ENCODE peak calls at places on chromosomes 7 and 10, in nine cellular contexts. Q is activated naive CD4-positive, alpha-beta T cell; T is SW480; U is WERI-Rb-1; C is AG04449; W is NCI-H748 treated with DMSO at 0.1 percent for 48 hours; I is HTR-8/SVneo; H is NK-92 treated with Interleukin-12 subunit alpha and Interleukin-12 subunit beta, amount 100 ng/mL, for 24 hours; A is activated CD8-positive, alpha-beta memory T cell treated with anti-CD3 and anti-CD28 coated beads for 4 hours. B is an unnamed sample.

GRCh38 chr10:103917326-103918052 is 495 bp downstream of the STN1 start:
- DNase-seq in T (peak; percentile 55), C (no peak), W (no peak), A (no peak), Q (no peak), U (peak; percentile 27), I (no peak), H (no peak), B (peak; percentile 66)

GRCh38 chr7:112546723-112547513 is 66.1 kb downstream of the LSMEM1 start:
- DNase-seq in W (no peak), U (peak; percentile 55), A (no peak), I (no peak), Q (no peak), H (no peak), C (no peak), T (no peak), B (peak; percentile 14)

GRCh38 chr10:25902002-25902401 is 32.0 kb upstream of the MYO3A start:
- DNase-seq in I (no peak), H (no peak), T (no peak), W (no peak), Q (no peak), U (no peak), C (no peak), A (no peak), B (no peak)

GRCh38 chr10:103951942-103952341 is 15.0 kb upstream of the SLK start:
- DNase-seq in C (no peak), A (no peak), Q (no peak), T (no peak), W (no peak), H (no peak), U (no peak), I (no peak), B (no peak)

GRCh38 chr7:1343551-1343950 is 110.9 kb downstream of the UNCX start:
- DNase-seq in Q (no peak), H (no peak), W (no peak), C (no peak), T (no peak), A (no peak), I (no peak), U (no peak), B (no peak)

GRCh38 chr7:132202541-132202940 is 373.7 kb downstream of the PLXNA4 start:
- DNase-seq in C (no peak), T (no peak), H (no peak), U (no peak), I (no peak), A (no peak), W (no peak), Q (no peak), B (no peak)

GRCh38 chr7:17406756-17407155 is 108.3 kb downstream of the AHR start:
- DNase-seq in C (no peak), Q (no peak), A (no peak), T (no peak), I (no peak), U (no peak), W (no peak), H (no peak), B (peak; percentile 16)

GRCh38 chr7:68364871-68365625 is 1233.2 kb upstream of the AUTS2 start:
- DNase-seq in H (no peak), U (no peak), Q (no peak), W (no peak), C (no peak), A (no peak), T (no peak), I (no peak), B (no peak)

GRCh38 chr7:82675396-82675795 is 231.8 kb upstream of the CACNA2D1 start:
- DNase-seq in Q (no peak), T (no peak), I (no peak), C (no peak), W (no peak), H (no peak), A (no peak), U (no peak), B (no peak)

GRCh38 chr7:157615101-157615817 is 278.5 kb downstream of the DNAJB6 start:
- DNase-seq in W (no peak), H (no peak), Q (no peak), A (no peak), I (no peak), T (no peak), U (no peak), C (no peak), B (no peak)

GRCh38 chr7:142496545-142496991 is 238.7 kb upstream of the PRSS58 start:
- DNase-seq in U (no peak), I (peak; percentile 9), C (no peak), A (no peak), W (peak; percentile 8), Q (no peak), T (peak; percentile 67), H (no peak), B (peak; percentile 43)

GRCh38 chr7:10708447-10708846 is 265.2 kb upstream of the PHF14 start:
- DNase-seq in H (no peak), W (peak; percentile 79), Q (no peak), C (no peak), U (peak; percentile 68), I (no peak), A (no peak), T (peak; percentile 55), B (no peak)

GRCh38 chr7:157267516-157267915 is 69.3 kb upstream of the DNAJB6 start:
- DNase-seq in T (no peak), C (no peak), W (no peak), I (no peak), U (no peak), A (no peak), H (no peak), Q (no peak), B (no peak)

GRCh38 chr7:106766551-106766950 is 98.5 kb upstream of the PIK3CG start:
- DNase-seq in H (no peak), Q (no peak), T (no peak), C (no peak), A (no peak), I (no peak), W (no peak), U (no peak), B (no peak)

GRCh38 chr10:102504976-102505300 is 1.2 kb downstream of the SUFU start:
- DNase-seq in T (no peak), I (no peak), A (no peak), W (no peak), H (no peak), U (no peak), C (no peak), Q (no peak), B (no peak)

GRCh38 chr10:46524471-46525176 is 31.8 kb downstream of the GPRIN2 start:
- DNase-seq in A (no peak), C (no peak), H (no peak), I (peak; percentile 92), Q (no peak), W (no peak), U (no peak), T (no peak), B (no peak)

GRCh38 chr10:104254493-104255243 is at the start of gene GSTO1:
- DNase-seq in C (no peak), T (peak; percentile 63), H (peak; percentile 15), W (no peak), I (peak; percentile 67), Q (peak; percentile 20), U (peak; percentile 83), A (no peak), B (peak; percentile 83)

GRCh38 chr7:103445228-103446020 is 583 bp downstream of the SLC26A5 start:
- DNase-seq in U (no peak), H (no peak), I (no peak), T (peak; percentile 40), A (no peak), C (no peak), Q (no peak), W (no peak), B (peak; percentile 8)

GRCh38 chr7:66847879-66848810 is 72.9 kb upstream of the TMEM248 start:
- DNase-seq in I (no peak), T (peak; percentile 48), A (no peak), C (peak; percentile 37), U (no peak), W (no peak), H (peak; percentile 24), Q (no peak), B (peak; percentile 33)

GRCh38 chr7:27933691-27934565 is 194.0 kb downstream of the TAX1BP1 start:
- DNase-seq in C (no peak), T (peak; percentile 8), U (no peak), H (no peak), Q (no peak), I (no peak), W (no peak), A (no peak), B (peak; percentile 37)

GRCh38 chr10:122168598-122168997 is 102.5 kb upstream of the BTBD16 start:
- DNase-seq in Q (no peak), T (no peak), A (no peak), H (no peak), C (no peak), U (no peak), W (no peak), I (no peak), B (no peak)

GRCh38 chr10:121281576-121281975 is 316.7 kb downstream of the FGFR2 start:
- DNase-seq in A (no peak), U (no peak), C (no peak), H (no peak), T (peak; percentile 72), Q (no peak), W (no peak), I (no peak), B (no peak)

GRCh38 chr7:84261509-84261908 is 66.9 kb upstream of the SEMA3A start:
- DNase-seq in A (no peak), U (no peak), W (no peak), C (no peak), H (no peak), Q (no peak), T (no peak), I (no peak), B (no peak)

GRCh38 chr7:121447939-121448338 is 51.8 kb upstream of the FAM3C start:
- DNase-seq in Q (no peak), H (no peak), W (peak; percentile 16), C (no peak), A (no peak), T (no peak), U (no peak), I (no peak), B (no peak)

GRCh38 chr7:40133561-40134427 is 628 bp downstream of the MPLKIP start:
- DNase-seq in H (no peak), A (no peak), T (no peak), Q (no peak), U (no peak), C (no peak), I (peak; percentile 15), W (peak; percentile 56), B (peak; percentile 37)

GRCh38 chr7:73703985-73704639 is 15.4 kb downstream of the STX1A start:
- DNase-seq in W (no peak), I (no peak), U (peak; percentile 67), Q (peak; percentile 35), A (no peak), C (no peak), H (no peak), T (no peak), B (peak; percentile 48)

GRCh38 chr10:3749597-3750351 is 35.2 kb downstream of the KLF6 start:
- DNase-seq in C (no peak), A (no peak), H (no peak), I (no peak), T (no peak), Q (no peak), W (no peak), U (peak; percentile 24), B (no peak)

GRCh38 chr7:102908676-102909075 is 4.1 kb upstream of the LRRC17 start:
- DNase-seq in A (no peak), C (no peak), T (no peak), H (peak; percentile 7), Q (no peak), I (no peak), U (no peak), W (no peak), B (no peak)

GRCh38 chr7:87653178-87653577 is 25.0 kb downstream of the RUNDC3B start:
- DNase-seq in C (no peak), U (no peak), H (no peak), T (no peak), W (no peak), A (no peak), Q (no peak), I (no peak), B (no peak)

GRCh38 chr7:18354686-18355085 is 140.9 kb upstream of the HDAC9 start:
- DNase-seq in C (no peak), Q (no peak), W (no peak), U (no peak), H (no peak), T (no peak), I (no peak), A (no peak), B (peak; percentile 9)

GRCh38 chr10:101122270-101123084 is 8.6 kb upstream of the TLX1 start:
- DNase-seq in W (no peak), T (no peak), H (no peak), I (no peak), Q (no peak), U (no peak), A (no peak), C (no peak), B (no peak)